ENCODE peak calls at places on chromosomes 2 and 18, in four cellular contexts. K is RKO, C is germinal center, U is HFF-Myc. V is an unnamed sample.
A peak's percentile ranks its signal among the peaks of the same experiment; 100 is the strongest.

GRCh38 chr2:221997100-221997499 is 301.7 kb downstream of the PAX3 start:
- DNase-seq in K (peak; percentile 41), C (no peak), U (peak; percentile 85), V (peak; percentile 97)

GRCh38 chr18:55120896-55121295 is 161.6 kb upstream of the CCDC68 start:
- DNase-seq in C (no peak), K (no peak), U (no peak), V (no peak)

GRCh38 chr2:148410899-148411298 is 233.7 kb upstream of the EPC2 start:
- DNase-seq in U (no peak), C (no peak), K (no peak), V (no peak)

GRCh38 chr2:209511637-209512036 is 87.8 kb downstream of the MAP2 start:
- DNase-seq in U (no peak), C (no peak), K (no peak), V (no peak)

GRCh38 chr2:38515155-38516074 is 87.3 kb downstream of the HNRNPLL start:
- DNase-seq in K (no peak), C (no peak), U (no peak), V (peak; percentile 10)

GRCh38 chr2:236742936-236743622 is 173.5 kb downstream of the ACKR3 start:
- DNase-seq in C (no peak), K (no peak), U (no peak), V (no peak)

GRCh38 chr18:2657043-2657512 is 1.6 kb downstream of the SMCHD1 start:
- DNase-seq in U (no peak), K (peak; percentile 39), C (no peak), V (peak; percentile 9)

GRCh38 chr18:30992231-30992630 is 50.3 kb downstream of the DSC3 start:
- DNase-seq in U (no peak), K (peak; percentile 22), C (no peak), V (no peak)

GRCh38 chr2:29226808-29227207 is 111.6 kb downstream of the CLIP4 start:
- DNase-seq in U (no peak), K (no peak), C (no peak), V (no peak)

GRCh38 chr2:183359867-183360266 is 235.6 kb downstream of the NUP35 start:
- DNase-seq in U (no peak), C (no peak), K (peak; percentile 16), V (peak; percentile 25)

GRCh38 chr2:31440764-31441163 is 26.2 kb upstream of the XDH start:
- DNase-seq in U (peak; percentile 64), C (no peak), K (peak; percentile 71), V (no peak)

GRCh38 chr18:22165049-22165602 is 4.3 kb upstream of the GATA6 start:
- DNase-seq in K (no peak), C (no peak), U (no peak), V (no peak)

GRCh38 chr2:228377533-228377932 is 196.0 kb upstream of the SPHKAP start:
- DNase-seq in C (no peak), K (no peak), U (no peak), V (no peak)

GRCh38 chr18:28767201-28767600 is 590.3 kb upstream of the CDH2 start:
- DNase-seq in U (no peak), C (no peak), K (no peak), V (no peak)

GRCh38 chr2:52881606-52882005 is 886.0 kb upstream of the CHAC2 start:
- DNase-seq in C (no peak), U (no peak), K (peak; percentile 22), V (no peak)

GRCh38 chr18:62566199-62566598 is 43.4 kb downstream of the ZCCHC2 start:
- DNase-seq in K (peak; percentile 19), C (no peak), U (no peak), V (peak; percentile 34)